ENCODE peak calls at places on chromosomes 16 and 17, in four cellular contexts. One of them, this sample, is unnamed.
A peak's percentile ranks its signal among the peaks of the same experiment; 100 is the strongest.

GRCh38 chr17:39306028-39306427 is 80.3 kb upstream of the STAC2 start:
- DNase-seq in GM12878: no peak
- DNase-seq in HepG2: no peak
- DNase-seq in K562: no peak
- DNase-seq in this sample: no peak

GRCh38 chr17:40605301-40605700 is 40.0 kb upstream of the CCR7 start:
- DNase-seq in GM12878: no peak
- DNase-seq in HepG2: no peak
- DNase-seq in K562: no peak
- DNase-seq in this sample: no peak

GRCh38 chr17:62597920-62598319 is 29.6 kb upstream of the MRC2 start:
- DNase-seq in GM12878: no peak
- DNase-seq in HepG2: no peak
- DNase-seq in K562: no peak
- DNase-seq in this sample: no peak

GRCh38 chr17:82399030-82399429 is 19.1 kb upstream of the HEXD start:
- DNase-seq in GM12878: no peak
- DNase-seq in HepG2: no peak
- DNase-seq in K562: no peak
- DNase-seq in this sample: no peak

GRCh38 chr16:55775857-55776256 is 57.0 kb downstream of the CES1 start:
- DNase-seq in GM12878: no peak
- DNase-seq in HepG2: no peak
- DNase-seq in K562: no peak
- DNase-seq in this sample: no peak

GRCh38 chr16:27639588-27640276 is 89.8 kb downstream of the KATNIP start:
- DNase-seq in GM12878: peak; percentile 2
- DNase-seq in HepG2: peak; percentile 58
- DNase-seq in K562: peak; percentile 71
- DNase-seq in this sample: peak; percentile 21

GRCh38 chr17:416293-417206 is 63.9 kb upstream of the RPH3AL start:
- DNase-seq in GM12878: peak; percentile 85
- DNase-seq in HepG2: no peak
- DNase-seq in K562: no peak
- DNase-seq in this sample: no peak

GRCh38 chr16:55169780-55170179 is 154.2 kb upstream of the IRX6 start:
- DNase-seq in GM12878: no peak
- DNase-seq in HepG2: no peak
- DNase-seq in K562: no peak
- DNase-seq in this sample: no peak

GRCh38 chr17:48486557-48486956 is 44.3 kb downstream of the HOXB1 start:
- DNase-seq in GM12878: no peak
- DNase-seq in HepG2: no peak
- DNase-seq in K562: peak; percentile 79
- DNase-seq in this sample: peak; percentile 82

DNA sequence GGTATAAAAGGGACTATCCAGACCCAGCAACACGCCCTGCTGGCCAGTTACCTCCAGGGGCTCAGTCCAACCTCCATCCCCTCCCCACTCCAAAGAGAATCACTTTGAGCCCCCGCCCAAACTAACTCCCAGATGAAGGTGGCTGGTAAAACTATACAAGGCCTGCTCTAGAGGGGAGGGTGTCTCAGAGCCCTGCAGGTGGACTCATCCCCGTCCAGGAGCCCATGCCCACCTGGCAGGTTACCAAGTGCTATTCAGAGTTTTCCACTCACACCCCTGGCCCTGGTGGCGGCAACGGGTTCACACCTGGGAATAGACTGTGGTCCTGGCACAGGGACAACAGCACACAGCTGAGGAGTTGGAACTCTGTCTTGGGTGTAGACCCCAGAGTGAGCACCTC is 29.0 kb downstream of the AXIN2 start:
- DNase-seq in GM12878: no peak
- DNase-seq in HepG2: no peak
- DNase-seq in K562: no peak
- DNase-seq in this sample: no peak
- TF ChIP-seq ZBTB33 in GM12878: no peak
- TF ChIP-seq ZBTB33 in HepG2: no peak
- TF ChIP-seq ZBTB33 in K562: no peak
- TF ChIP-seq ZBTB33 in this sample: no peak

GRCh38 chr17:16199093-16199492 is 16.2 kb downstream of the NCOR1 start:
- DNase-seq in GM12878: no peak
- DNase-seq in HepG2: no peak
- DNase-seq in K562: no peak
- DNase-seq in this sample: no peak
- TF ChIP-seq ZNF274 in GM12878: no peak
- TF ChIP-seq ZNF274 in HepG2: no peak
- TF ChIP-seq ZNF274 in K562: no peak
- TF ChIP-seq ZNF274 in this sample: no peak

DNA sequence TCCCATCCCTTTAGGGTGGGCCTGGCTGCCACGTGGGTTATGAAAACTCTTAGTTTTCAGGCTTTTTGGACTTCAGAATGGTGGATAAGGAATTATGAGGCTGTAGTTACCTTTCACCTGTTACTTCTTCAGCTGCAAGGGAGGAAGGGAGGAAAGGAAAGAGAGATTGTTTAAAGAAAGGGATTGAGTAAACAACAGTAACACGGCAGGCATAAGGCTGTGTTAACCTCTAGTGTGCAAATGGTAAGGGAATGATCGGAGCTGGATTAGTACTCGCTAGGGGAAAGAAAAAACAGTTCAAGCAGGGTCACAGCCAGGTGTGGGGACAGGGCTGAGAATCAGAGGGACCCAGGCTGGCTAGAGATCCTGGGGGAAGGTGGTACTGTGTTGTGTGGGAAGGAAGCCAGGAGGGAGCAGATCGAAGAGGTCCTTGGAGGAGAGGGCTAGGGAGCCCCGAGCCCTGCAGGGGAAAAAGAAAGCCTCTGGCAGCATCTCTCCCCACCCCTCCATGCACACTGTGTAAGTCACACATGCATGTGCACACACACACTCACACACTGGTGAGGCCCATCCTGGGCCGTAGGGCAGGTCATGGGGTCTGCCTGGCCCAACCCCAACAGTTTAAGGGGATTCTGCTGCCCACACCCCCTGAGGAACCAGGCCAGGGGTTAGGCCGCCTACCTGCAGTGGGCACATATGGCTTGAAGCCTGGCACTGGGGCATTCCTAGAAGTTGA is 49.7 kb downstream of the SNX20 start:
- DNase-seq in GM12878: no peak
- DNase-seq in HepG2: no peak
- DNase-seq in K562: no peak
- DNase-seq in this sample: no peak
- TF ChIP-seq CTCF in GM12878: no peak
- TF ChIP-seq CTCF in HepG2: no peak
- TF ChIP-seq CTCF in K562: no peak
- TF ChIP-seq CTCF in this sample: no peak

DNA sequence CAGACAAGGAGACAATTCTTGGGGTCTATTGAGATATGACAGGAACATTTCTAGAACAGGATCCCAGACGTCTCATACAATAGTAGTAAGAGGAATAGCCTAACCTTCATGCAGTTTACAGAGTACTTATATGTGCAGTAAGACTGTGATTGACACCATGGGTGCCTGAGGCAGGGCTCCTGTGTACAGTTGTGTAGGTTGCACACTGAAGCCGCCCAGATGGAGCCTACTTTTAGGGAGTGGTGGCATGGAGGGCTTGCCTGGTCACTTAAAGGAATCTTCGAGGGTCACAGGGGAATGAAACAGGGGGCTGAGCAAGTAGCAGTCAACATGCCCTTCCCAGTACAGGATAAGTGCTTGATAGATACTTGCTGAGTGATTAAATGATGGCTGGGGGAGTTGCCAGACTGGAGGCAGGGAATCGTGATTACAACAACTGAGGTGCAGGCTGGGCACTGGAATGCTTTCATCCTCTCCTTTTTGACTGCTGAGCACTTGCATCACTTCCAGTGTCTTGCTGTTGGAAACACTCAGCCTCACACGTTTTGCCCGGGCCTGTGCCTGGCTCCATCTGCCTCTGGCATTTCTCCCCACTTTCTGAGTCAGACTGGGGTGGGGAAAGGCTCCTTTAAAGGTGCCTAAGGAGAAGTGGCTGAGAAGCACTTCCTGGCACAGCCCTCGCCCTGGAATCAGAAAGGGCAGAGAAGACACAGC is 71.0 kb downstream of the COPRS start:
- DNase-seq in GM12878: no peak
- DNase-seq in HepG2: peak; percentile 15
- DNase-seq in K562: no peak
- DNase-seq in this sample: peak; percentile 21
- TF ChIP-seq ZBTB33 in GM12878: no peak
- TF ChIP-seq ZBTB33 in HepG2: no peak
- TF ChIP-seq ZBTB33 in K562: no peak
- TF ChIP-seq ZBTB33 in this sample: no peak

DNA sequence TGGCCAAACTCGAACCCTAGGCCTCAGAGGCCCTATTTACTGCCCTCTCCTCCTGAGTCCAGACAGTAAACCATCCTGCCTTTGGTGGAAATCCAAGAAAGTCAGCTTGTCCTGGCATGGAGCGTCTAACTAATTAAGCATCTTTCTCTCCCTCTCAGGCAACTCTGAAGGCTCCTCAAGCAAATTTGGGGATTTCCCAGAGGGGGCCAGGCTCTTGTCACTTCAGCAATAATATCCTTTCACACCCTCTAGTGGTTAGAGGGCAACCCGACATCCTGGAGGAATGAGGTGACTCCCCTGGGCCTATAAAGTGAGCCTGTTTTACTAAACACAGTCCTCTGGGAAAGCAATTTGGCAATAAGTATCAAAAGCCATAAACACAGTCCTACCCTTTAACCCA is 60.4 kb downstream of the NOG start:
- DNase-seq in GM12878: peak; percentile 26
- DNase-seq in HepG2: peak; percentile 38
- DNase-seq in K562: peak; percentile 16
- DNase-seq in this sample: peak; percentile 63
- TF ChIP-seq ZNF274 in GM12878: no peak
- TF ChIP-seq ZNF274 in HepG2: no peak
- TF ChIP-seq ZNF274 in K562: no peak
- TF ChIP-seq ZNF274 in this sample: no peak

GRCh38 chr17:57084361-57084801 is 665 bp upstream of the AKAP1 start:
- DNase-seq in GM12878: no peak
- DNase-seq in HepG2: no peak
- DNase-seq in K562: no peak
- DNase-seq in this sample: no peak

GRCh38 chr17:57088298-57088697 is 3.3 kb downstream of the AKAP1 start:
- DNase-seq in GM12878: no peak
- DNase-seq in HepG2: no peak
- DNase-seq in K562: no peak
- DNase-seq in this sample: no peak

GRCh38 chr17:57086069-57086930 is 1.3 kb downstream of the AKAP1 start:
- DNase-seq in GM12878: no peak
- DNase-seq in HepG2: peak; percentile 88
- DNase-seq in K562: peak; percentile 56
- DNase-seq in this sample: no peak

GRCh38 chr17:57084802-57085447 is at the start of gene AKAP1:
- DNase-seq in GM12878: peak; percentile 72
- DNase-seq in HepG2: peak; percentile 92
- DNase-seq in K562: peak; percentile 97
- DNase-seq in this sample: peak; percentile 91

GRCh38 chr17:57085448-57086068 is 512 bp downstream of the AKAP1 start:
- DNase-seq in GM12878: no peak
- DNase-seq in HepG2: peak; percentile 94
- DNase-seq in K562: peak; percentile 73
- DNase-seq in this sample: no peak
- TF ChIP-seq CTCF in GM12878: peak; percentile 35
- TF ChIP-seq CTCF in HepG2: peak; percentile 48
- TF ChIP-seq CTCF in K562: peak; percentile 37
- TF ChIP-seq CTCF in this sample: no peak

GRCh38 chr17:70242781-70243437 is 73.6 kb downstream of the KCNJ2 start:
- DNase-seq in GM12878: no peak
- DNase-seq in HepG2: no peak
- DNase-seq in K562: no peak
- DNase-seq in this sample: no peak
- TF ChIP-seq ZBTB33 in GM12878: no peak
- TF ChIP-seq ZBTB33 in HepG2: no peak
- TF ChIP-seq ZBTB33 in K562: no peak
- TF ChIP-seq ZBTB33 in this sample: no peak

GRCh38 chr17:73227379-73227778 is 34.3 kb downstream of the CPSF4L start:
- DNase-seq in GM12878: no peak
- DNase-seq in HepG2: no peak
- DNase-seq in K562: no peak
- DNase-seq in this sample: no peak
- TF ChIP-seq ZNF274 in GM12878: no peak
- TF ChIP-seq ZNF274 in HepG2: no peak
- TF ChIP-seq ZNF274 in K562: no peak
- TF ChIP-seq ZNF274 in this sample: no peak

GRCh38 chr17:36849871-36850348 is 87.4 kb upstream of the LHX1 start:
- DNase-seq in GM12878: peak; percentile 49
- DNase-seq in HepG2: no peak
- DNase-seq in K562: peak; percentile 55
- DNase-seq in this sample: peak; percentile 51
- TF ChIP-seq CTCF in GM12878: peak; percentile 17
- TF ChIP-seq CTCF in HepG2: peak; percentile 42
- TF ChIP-seq CTCF in K562: peak; percentile 53
- TF ChIP-seq CTCF in this sample: peak; percentile 71